ENCODE peak calls at places on chromosomes 2 and 18, in nine cellular contexts. O is AG10803, Z is lower leg skin, D is fibroblast of villous mesenchyme, R is heart right ventricle, F is thoracic aorta, L is psoas muscle, T is PC-3, J is left ventricle myocardium inferior. B is an unnamed sample.

GRCh38 chr18:23069481-23069880 is 65.8 kb upstream of the CABLES1 start:
- DNase-seq in O (no peak), Z (no peak), D (no peak), R (no peak), F (no peak), L (no peak), T (no peak), J (no peak), B (no peak)

GRCh38 chr18:69636529-69637301 is 236.0 kb downstream of the DOK6 start:
- DNase-seq in O (no peak), Z (no peak), D (no peak), R (peak), F (no peak), L (no peak), T (no peak), J (no peak), B (no peak)

GRCh38 chr2:27489118-27489497 is 435 bp downstream of the IFT172 start:
- DNase-seq in O (peak), Z (no peak), D (peak), R (no peak), F (no peak), L (no peak), T (no peak), J (no peak), B (no peak)

GRCh38 chr2:10272464-10272863 is 30.2 kb upstream of the HPCAL1 start:
- DNase-seq in O (no peak), Z (peak), D (no peak), R (no peak), F (no peak), L (peak), T (no peak), J (no peak), B (no peak)

GRCh38 chr2:173962036-173962435 is 3.1 kb downstream of the SP3 start:
- DNase-seq in O (no peak), Z (no peak), D (peak), R (no peak), F (no peak), L (no peak), T (peak), J (no peak), B (no peak)

GRCh38 chr2:80322337-80322920 is 17.9 kb upstream of the LRRTM1 start:
- DNase-seq in O (no peak), Z (no peak), D (no peak), R (no peak), F (no peak), L (no peak), T (no peak), J (no peak), B (no peak)

GRCh38 chr2:48233005-48233404 is 296.9 kb upstream of the STON1 start:
- DNase-seq in O (no peak), Z (no peak), D (no peak), R (no peak), F (no peak), L (no peak), T (no peak), J (no peak), B (no peak)

GRCh38 chr2:215530191-215530968 is 94.5 kb upstream of the FN1 start:
- DNase-seq in O (peak), Z (no peak), D (no peak), R (no peak), F (no peak), L (no peak), T (peak), J (no peak), B (no peak)

GRCh38 chr2:189261431-189261841 is 81.9 kb upstream of the COL5A2 start:
- DNase-seq in O (peak), Z (no peak), D (peak), R (no peak), F (no peak), L (no peak), T (peak), J (no peak), B (no peak)

GRCh38 chr2:223267160-223267951 is 215.4 kb downstream of the KCNE4 start:
- DNase-seq in O (no peak), Z (no peak), D (no peak), R (no peak), F (no peak), L (no peak), T (no peak), J (no peak), B (no peak)

GRCh38 chr2:240964221-240964853 is 34.1 kb upstream of the SNED1 start:
- DNase-seq in O (no peak), Z (peak), D (no peak), R (no peak), F (no peak), L (peak), T (no peak), J (peak), B (no peak)

GRCh38 chr2:138430181-138430580 is 71.4 kb upstream of the SPOPL start:
- DNase-seq in O (no peak), Z (no peak), D (no peak), R (no peak), F (no peak), L (no peak), T (no peak), J (no peak), B (no peak)

GRCh38 chr2:129334128-129334527 is 645.3 kb upstream of the RAB6C start:
- DNase-seq in O (no peak), Z (no peak), D (no peak), R (no peak), F (no peak), L (no peak), T (no peak), J (no peak), B (no peak)

GRCh38 chr2:233865838-233866237 is 2.3 kb downstream of the MSL3B start:
- DNase-seq in O (no peak), Z (no peak), D (no peak), R (no peak), F (no peak), L (no peak), T (peak), J (no peak), B (no peak)

GRCh38 chr2:214203744-214204289 is 207.0 kb upstream of the VWC2L start:
- DNase-seq in O (peak), Z (no peak), D (no peak), R (no peak), F (no peak), L (no peak), T (no peak), J (no peak), B (no peak)

GRCh38 chr2:128273469-128274081 is 45.1 kb downstream of the HS6ST1 start:
- DNase-seq in O (no peak), Z (peak), D (no peak), R (peak), F (no peak), L (peak), T (no peak), J (no peak), B (no peak)

GRCh38 chr2:219369447-219369861 is 18.3 kb downstream of the DNPEP start:
- DNase-seq in O (peak), Z (no peak), D (peak), R (peak), F (no peak), L (peak), T (peak), J (peak), B (no peak)

GRCh38 chr2:136136921-136137320 is 19.0 kb upstream of the CXCR4 start:
- DNase-seq in O (no peak), Z (no peak), D (no peak), R (no peak), F (no peak), L (no peak), T (peak), J (no peak), B (no peak)

GRCh38 chr2:129056959-129057317 is 738.3 kb upstream of the HS6ST1 start:
- DNase-seq in O (no peak), Z (no peak), D (no peak), R (no peak), F (no peak), L (no peak), T (no peak), J (no peak), B (no peak)

GRCh38 chr2:21034156-21034971 is 9.5 kb downstream of the APOB start:
- DNase-seq in O (no peak), Z (no peak), D (no peak), R (no peak), F (no peak), L (no peak), T (no peak), J (no peak), B (no peak)

GRCh38 chr18:39959839-39960238 is 1995.2 kb upstream of the PIK3C3 start:
- DNase-seq in O (no peak), Z (no peak), D (no peak), R (no peak), F (no peak), L (no peak), T (peak), J (no peak), B (no peak)

GRCh38 chr2:227163998-227164744 is at the start of the genes COL4A3 and COL4A4:
- DNase-seq in O (no peak), Z (peak), D (no peak), R (peak), F (no peak), L (peak), T (peak), J (peak), B (peak)

GRCh38 chr2:204234879-204235278 is 298.3 kb downstream of the ICOS start:
- DNase-seq in O (peak), Z (no peak), D (peak), R (no peak), F (no peak), L (no peak), T (no peak), J (no peak), B (no peak)

GRCh38 chr18:22024924-22025323 is 144.5 kb upstream of the GATA6 start:
- DNase-seq in O (no peak), Z (no peak), D (no peak), R (no peak), F (no peak), L (no peak), T (no peak), J (no peak), B (no peak)

DNA sequence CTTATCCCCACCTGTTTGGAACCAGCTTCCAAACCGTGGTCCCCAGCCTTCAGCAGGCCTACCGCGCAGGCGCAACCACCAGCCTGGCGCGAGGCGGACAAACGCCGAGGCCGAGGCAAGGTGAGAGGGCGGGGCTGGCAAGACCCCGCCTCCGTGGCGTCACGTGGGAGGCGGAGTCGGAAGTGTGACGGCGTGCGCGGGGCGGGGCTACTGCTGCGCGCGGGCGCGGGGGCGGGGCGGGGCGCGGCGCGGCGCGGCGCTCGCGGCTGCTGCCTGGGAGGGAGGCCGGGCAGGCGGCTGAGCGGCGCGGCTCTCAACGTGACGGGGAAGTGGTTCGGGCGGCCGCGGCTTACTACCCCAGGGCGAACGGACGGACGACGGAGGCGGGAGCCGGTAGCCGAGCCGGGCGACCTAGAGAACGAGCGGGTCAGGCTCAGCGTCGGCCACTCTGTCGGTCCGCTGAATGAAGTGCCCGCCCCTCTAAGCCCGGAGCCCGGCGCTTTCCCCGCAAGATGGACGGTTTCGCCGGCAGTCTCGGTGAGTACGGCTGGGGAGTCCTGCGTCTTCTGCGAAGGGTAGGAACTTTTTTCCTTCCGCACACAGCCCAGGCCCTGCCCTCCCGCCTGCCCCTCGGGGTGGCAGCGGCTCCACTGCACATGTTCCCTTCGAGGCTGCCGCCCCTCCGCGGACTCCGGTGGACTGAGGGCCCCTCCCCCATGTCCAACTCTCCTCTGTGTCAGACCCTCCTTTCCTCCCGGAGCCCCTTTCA is at the start of gene EML4:
- DNase-seq in O (peak), Z (peak), D (peak), R (peak), F (peak), L (peak), T (peak), J (peak), B (peak)
- TF ChIP-seq CTCF in O (no peak), Z (no peak), D (no peak), R (peak), F (no peak), L (no peak), T (no peak), J (no peak), B (no peak)

GRCh38 chr2:84493494-84493893 is 22.8 kb upstream of the DNAH6 start:
- DNase-seq in O (peak), Z (no peak), D (peak), R (no peak), F (no peak), L (no peak), T (peak), J (no peak), B (no peak)

GRCh38 chr2:84491741-84492140 is 24.6 kb upstream of the DNAH6 start:
- DNase-seq in O (no peak), Z (no peak), D (no peak), R (no peak), F (no peak), L (no peak), T (no peak), J (no peak), B (no peak)

GRCh38 chr2:84494070-84494469 is 22.2 kb upstream of the DNAH6 start:
- DNase-seq in O (peak), Z (no peak), D (no peak), R (no peak), F (no peak), L (no peak), T (peak), J (no peak), B (no peak)

GRCh38 chr2:84491256-84491655 is 25.0 kb upstream of the DNAH6 start:
- DNase-seq in O (no peak), Z (no peak), D (no peak), R (no peak), F (no peak), L (no peak), T (no peak), J (no peak), B (no peak)

GRCh38 chr2:84492571-84492970 is 23.7 kb upstream of the DNAH6 start:
- DNase-seq in O (peak), Z (no peak), D (no peak), R (no peak), F (no peak), L (no peak), T (no peak), J (no peak), B (no peak)
- TF ChIP-seq CTCF in O (peak), Z (no peak), D (peak), R (no peak), F (no peak), L (no peak), T (peak), J (no peak), B (no peak)

GRCh38 chr2:144995482-144995881 is 475.6 kb upstream of the ZEB2 start:
- DNase-seq in O (peak), Z (no peak), D (peak), R (no peak), F (no peak), L (no peak), T (no peak), J (no peak), B (no peak)

GRCh38 chr2:144990661-144991060 is 470.7 kb upstream of the ZEB2 start:
- DNase-seq in O (no peak), Z (no peak), D (no peak), R (no peak), F (no peak), L (no peak), T (no peak), J (no peak), B (no peak)

GRCh38 chr2:144988591-144988990 is 468.7 kb upstream of the ZEB2 start:
- DNase-seq in O (no peak), Z (no peak), D (no peak), R (no peak), F (no peak), L (no peak), T (no peak), J (no peak), B (no peak)

GRCh38 chr2:144989580-144990270 is 469.8 kb upstream of the ZEB2 start:
- DNase-seq in O (no peak), Z (no peak), D (no peak), R (no peak), F (no peak), L (no peak), T (no peak), J (no peak), B (no peak)
- TF ChIP-seq CTCF in O (no peak), Z (no peak), D (no peak), R (no peak), F (no peak), L (no peak), T (no peak), J (no peak), B (no peak)

GRCh38 chr2:239357954-239358754 is 42.7 kb downstream of the HDAC4 start:
- DNase-seq in O (peak), Z (peak), D (peak), R (no peak), F (no peak), L (peak), T (no peak), J (no peak), B (no peak)
- TF ChIP-seq CTCF in O (peak), Z (no peak), D (no peak), R (no peak), F (no peak), L (no peak), T (no peak), J (no peak), B (no peak)

GRCh38 chr2:181738074-181738473 is 57.8 kb upstream of the NEUROD1 start:
- DNase-seq in O (no peak), Z (no peak), D (peak), R (no peak), F (no peak), L (no peak), T (peak), J (no peak), B (no peak)
- TF ChIP-seq CTCF in O (no peak), Z (no peak), D (peak), R (no peak), F (no peak), L (no peak), T (peak), J (no peak), B (no peak)

DNA sequence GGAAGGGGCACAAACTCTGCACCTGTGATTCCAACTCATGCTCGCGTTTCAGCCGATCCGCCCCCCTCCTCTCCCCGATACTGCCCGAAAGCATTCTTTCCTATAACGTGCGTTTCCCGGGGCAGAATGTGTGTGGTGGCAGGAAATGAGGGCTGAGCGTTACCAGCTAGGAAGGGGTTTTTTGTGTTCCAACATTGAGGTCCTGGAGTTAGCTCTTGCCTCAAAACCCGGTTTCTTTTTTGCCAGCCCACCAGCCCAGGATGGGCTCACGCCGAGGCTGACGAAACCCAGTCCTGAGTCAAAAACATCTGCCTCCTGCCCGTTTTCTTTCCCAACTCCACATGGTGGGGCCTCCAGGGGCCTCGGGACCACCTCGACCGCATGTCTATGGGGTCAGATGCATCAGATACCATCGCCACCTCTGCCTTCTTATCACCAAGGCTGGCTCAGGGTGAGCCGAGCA is 113.7 kb upstream of the COPS8 start:
- DNase-seq in O (no peak), Z (peak), D (no peak), R (no peak), F (no peak), L (peak), T (no peak), J (no peak), B (no peak)
- TF ChIP-seq CTCF in O (no peak), Z (no peak), D (no peak), R (no peak), F (no peak), L (no peak), T (no peak), J (no peak), B (no peak)

GRCh38 chr2:64144057-64145013 is at the start of gene PELI1:
- DNase-seq in O (peak), Z (peak), D (peak), R (peak), F (peak), L (peak), T (peak), J (peak), B (peak)
- TF ChIP-seq CTCF in O (peak), Z (no peak), D (peak), R (peak), F (peak), L (peak), T (peak), J (peak), B (no peak)

DNA sequence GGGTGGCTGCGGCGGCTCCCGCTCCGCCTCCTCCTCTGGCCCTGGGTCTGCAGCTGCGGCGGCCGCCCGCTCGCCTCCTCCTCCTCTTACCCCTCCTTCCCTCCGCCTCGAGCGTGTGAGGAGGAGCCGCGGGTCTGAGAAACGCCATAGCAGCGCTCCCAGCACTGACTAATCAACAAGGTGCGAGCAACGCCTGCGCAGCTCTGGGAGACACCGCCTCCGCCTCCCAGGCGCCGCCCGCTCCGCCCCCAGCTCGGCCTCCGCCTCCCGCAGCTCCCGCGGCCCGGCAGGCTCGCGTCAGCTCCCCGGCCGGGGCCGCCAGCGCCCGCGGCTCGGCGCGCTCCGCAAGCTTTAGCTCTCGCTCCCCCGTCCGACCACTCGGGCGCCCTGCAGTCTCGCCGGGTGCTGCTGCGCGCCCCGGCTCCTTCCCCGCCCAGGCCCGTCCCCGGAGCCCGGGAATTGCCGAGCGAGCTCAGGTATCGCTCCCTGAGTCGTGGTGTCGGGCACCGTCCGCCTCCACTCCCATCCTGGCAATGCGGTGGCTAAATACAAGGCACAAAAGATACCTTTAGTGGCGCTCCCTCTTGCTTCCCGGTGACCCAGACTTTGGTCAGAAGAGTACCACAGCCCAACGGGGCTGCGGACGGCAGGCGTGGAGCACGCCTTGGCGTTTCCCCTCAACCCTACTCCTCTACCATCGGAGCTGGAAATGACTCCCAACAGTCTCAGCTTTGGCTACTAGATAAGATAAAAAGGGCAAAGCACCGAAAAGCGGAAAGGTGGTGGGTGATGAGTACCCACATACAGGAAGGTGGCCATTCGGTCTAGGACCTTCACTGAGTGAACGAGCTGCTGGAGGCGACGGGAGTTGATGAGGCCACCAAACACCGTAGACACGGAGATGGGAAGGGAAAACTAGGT is at the start of gene GAREM1:
- DNase-seq in O (peak), Z (peak), D (peak), R (peak), F (peak), L (peak), T (peak), J (peak), B (peak)
- TF ChIP-seq CTCF in O (peak), Z (no peak), D (peak), R (peak), F (peak), L (peak), T (peak), J (peak), B (peak)

B was measured in mesothelial cell of epicardium.